ENCODE peak calls at places on chromosomes 16 and 17, in nine cellular contexts. J, H, K, T, O, M, S, X and L are unnamed samples.

GRCh38 chr16:49557070-49557446 is 183.5 kb downstream of the C16orf78 start:
- DNase-seq in K (no peak), X (no peak), M (no peak), H (no peak), S (no peak), J (no peak), T (no peak), O (no peak), L (peak; percentile 21)

GRCh38 chr16:55052335-55053070 is 121.8 kb downstream of the IRX5 start:
- DNase-seq in S (no peak), X (no peak), M (no peak), H (no peak), O (no peak), T (no peak), J (no peak), K (no peak), L (no peak)

GRCh38 chr17:50107790-50108414 is 12.8 kb downstream of the PDK2 start:
- DNase-seq in J (peak; percentile 71), K (no peak), S (no peak), H (no peak), M (no peak), X (peak; percentile 91), O (peak; percentile 47), T (no peak), L (no peak)

GRCh38 chr17:17476865-17477467 is at the start of gene MED9:
- DNase-seq in H (peak; percentile 94), S (peak; percentile 66), X (peak; percentile 98), O (peak; percentile 84), M (peak; percentile 89), K (peak; percentile 94), T (no peak), J (peak; percentile 90), L (peak; percentile 89)

GRCh38 chr17:57419940-57420522 is 163.7 kb downstream of the MSI2 start:
- DNase-seq in O (no peak), M (no peak), X (no peak), S (no peak), K (no peak), H (no peak), T (no peak), J (no peak), L (no peak)

GRCh38 chr17:42894283-42895184 is 6.1 kb upstream of the G6PC1 start:
- DNase-seq in T (no peak), M (no peak), O (no peak), H (no peak), S (no peak), J (no peak), X (no peak), K (peak; percentile 71), L (peak; percentile 14)

GRCh38 chr16:38941-39892 is 14.2 kb downstream of the POLR3K start:
- DNase-seq in J (no peak), K (peak; percentile 73), M (no peak), X (no peak), O (no peak), T (no peak), H (peak; percentile 20), S (no peak), L (no peak)

GRCh38 chr17:81188491-81188840 is 22.4 kb upstream of the AATK start:
- DNase-seq in M (no peak), X (no peak), O (no peak), S (no peak), K (no peak), T (no peak), H (no peak), J (no peak), L (no peak)

GRCh38 chr16:22123146-22123545 is 30.8 kb downstream of the VWA3A start:
- DNase-seq in X (no peak), H (no peak), T (no peak), S (no peak), O (no peak), M (no peak), J (peak; percentile 10), K (no peak), L (no peak)

GRCh38 chr16:73713301-73713700 is 583.3 kb upstream of the PSMD7 start:
- DNase-seq in M (no peak), T (no peak), H (no peak), S (no peak), K (no peak), O (no peak), J (no peak), X (no peak), L (no peak)

GRCh38 chr16:73711441-73712080 is 585.1 kb upstream of the PSMD7 start:
- DNase-seq in T (no peak), K (no peak), S (no peak), H (no peak), J (no peak), O (no peak), X (no peak), M (no peak), L (no peak)

GRCh38 chr16:73710526-73710925 is 586.1 kb upstream of the PSMD7 start:
- DNase-seq in T (no peak), H (no peak), M (no peak), O (no peak), X (no peak), J (no peak), K (no peak), S (no peak), L (no peak)

GRCh38 chr16:73714976-73715375 is 581.6 kb upstream of the PSMD7 start:
- DNase-seq in M (no peak), S (no peak), H (no peak), T (no peak), X (no peak), O (no peak), K (no peak), J (no peak), L (no peak)

DNA sequence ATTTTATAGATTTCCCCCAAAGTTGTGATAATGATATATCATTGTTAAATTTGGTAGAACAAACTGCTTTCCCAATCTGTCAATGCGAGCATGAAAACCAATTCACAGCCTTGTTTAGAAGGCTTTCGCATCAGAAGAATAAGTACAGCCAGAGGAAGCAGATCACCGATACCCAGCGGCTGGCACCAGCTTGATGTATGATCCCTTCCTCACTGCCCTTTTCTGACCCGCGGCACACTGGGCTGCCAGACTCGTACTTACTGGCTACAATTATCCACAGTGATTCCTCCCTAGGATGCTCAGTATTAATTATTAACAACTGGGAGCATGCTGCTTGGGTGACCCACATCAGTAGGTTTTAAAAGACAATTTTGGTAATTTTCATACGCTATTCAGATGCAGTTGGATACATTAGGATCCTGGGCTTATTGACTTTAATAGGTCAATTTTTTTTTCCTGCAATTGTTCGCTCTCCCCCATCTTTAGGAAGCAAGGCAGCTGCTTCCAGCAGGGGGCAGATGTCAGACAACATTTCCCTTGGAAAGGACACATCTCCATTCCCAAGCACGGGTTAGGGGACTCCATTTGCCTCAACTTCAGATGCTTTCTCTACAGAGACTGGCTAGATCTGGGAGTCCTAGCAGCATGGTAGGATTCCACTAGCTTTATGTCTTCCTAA is 582.7 kb upstream of the PSMD7 start:
- DNase-seq in O (no peak), S (no peak), H (no peak), T (no peak), M (no peak), X (no peak), J (peak; percentile 13), K (no peak), L (no peak)
- TF ChIP-seq CTCF in O (peak; percentile 24), S (no peak), H (no peak), T (peak; percentile 39), M (peak; percentile 50), X (peak; percentile 28), J (peak; percentile 27), K (no peak), L (peak; percentile 55)

GRCh38 chr17:59190806-59191205 is 19.0 kb upstream of the SMG8 start:
- DNase-seq in J (no peak), T (no peak), X (no peak), K (no peak), M (no peak), O (no peak), S (no peak), H (no peak), L (no peak)
- TF ChIP-seq CTCF in J (no peak), T (no peak), X (no peak), K (no peak), M (no peak), O (no peak), S (no peak), H (no peak), L (no peak)

GRCh38 chr16:1074379-1074649 is 1.8 kb downstream of the SSTR5 start:
- DNase-seq in X (no peak), M (no peak), K (no peak), T (no peak), J (no peak), H (no peak), O (no peak), S (no peak), L (no peak)

GRCh38 chr16:1072526-1073261 is at the start of gene SSTR5:
- DNase-seq in T (no peak), K (no peak), O (no peak), X (no peak), S (no peak), M (no peak), J (no peak), H (no peak), L (no peak)

GRCh38 chr16:1073566-1074378 is 1.2 kb downstream of the SSTR5 start:
- DNase-seq in S (no peak), O (no peak), T (no peak), H (no peak), J (no peak), K (no peak), X (no peak), M (no peak), L (no peak)

GRCh38 chr16:1071561-1072225 is 854 bp upstream of the SSTR5 start:
- DNase-seq in H (no peak), K (no peak), T (no peak), M (no peak), X (no peak), O (no peak), J (no peak), S (no peak), L (no peak)

DNA sequence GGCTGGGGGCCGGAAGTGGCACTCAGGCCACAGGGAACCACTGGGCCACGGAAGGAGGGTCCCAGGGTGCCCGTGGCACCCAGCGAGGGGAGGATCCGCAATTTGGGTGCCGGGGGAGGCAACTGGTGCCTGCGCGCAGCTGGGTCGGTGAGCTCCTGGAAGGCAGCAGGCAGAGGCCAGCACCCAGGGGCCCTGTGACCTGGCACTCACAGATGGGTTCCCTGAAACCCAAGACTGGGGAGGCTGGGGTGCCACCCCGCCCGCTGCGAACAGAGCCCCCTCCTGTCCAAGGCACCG is 663 bp downstream of the SSTR5 start:
- DNase-seq in K (no peak), M (no peak), H (no peak), X (no peak), O (no peak), S (no peak), J (no peak), T (no peak), L (no peak)
- TF ChIP-seq CTCF in K (no peak), M (no peak), H (no peak), X (no peak), O (no peak), S (no peak), J (no peak), T (no peak), L (no peak)

DNA sequence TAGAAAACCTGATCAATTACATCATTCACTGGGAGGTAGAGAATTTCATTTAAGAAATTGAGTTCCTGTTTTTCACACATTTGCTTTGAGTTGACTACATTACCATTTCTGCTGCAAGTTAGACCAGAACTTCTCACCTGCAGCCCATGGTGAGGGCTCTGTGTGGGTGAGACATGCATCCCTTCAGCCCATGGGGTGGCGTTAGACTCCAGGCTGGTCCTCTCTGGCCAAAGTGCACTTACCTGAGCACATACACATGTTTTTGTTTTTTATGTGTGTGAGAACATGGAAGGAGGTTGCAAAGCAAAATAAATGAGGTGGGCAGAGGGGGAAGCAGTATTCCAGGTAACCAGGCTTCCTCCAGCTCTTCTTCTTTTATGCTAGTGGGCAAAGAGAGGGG is 470.2 kb downstream of the PMP22 start:
- DNase-seq in O (no peak), S (no peak), M (no peak), T (no peak), H (no peak), K (no peak), J (no peak), X (no peak), L (no peak)
- TF ChIP-seq CTCF in O (no peak), S (no peak), M (no peak), T (no peak), H (no peak), K (no peak), J (no peak), X (no peak), L (no peak)